ENCODE peak calls at places on chromosomes 12 and 14, in five cellular contexts. G is K562, R is HepG2, U is SK-N-SH, H is GM12878. Q is an unnamed sample.

GRCh38 chr14:34344318-34344717 is 117.7 kb downstream of the SPTSSA start:
- DNase-seq in G (no peak), R (no peak), U (no peak), H (no peak), Q (no peak)

GRCh38 chr12:68236421-68237059 is 10.9 kb upstream of the IL26 start:
- DNase-seq in G (peak; percentile 49), R (peak; percentile 27), U (no peak), H (peak; percentile 40), Q (no peak)

GRCh38 chr14:39376671-39377403 is 55.4 kb downstream of the FBXO33 start:
- DNase-seq in G (no peak), R (peak; percentile 48), U (no peak), H (no peak), Q (peak; percentile 40)

GRCh38 chr14:22822619-22823551 is 6.8 kb upstream of the MRPL52 start:
- DNase-seq in G (peak; percentile 83), R (peak; percentile 78), U (peak; percentile 91), H (no peak), Q (peak; percentile 86)

GRCh38 chr14:23712287-23712686 is 76.1 kb downstream of the DHRS2 start:
- DNase-seq in G (no peak), R (no peak), U (no peak), H (no peak), Q (no peak)

GRCh38 chr14:21057803-21058675 is at the start of gene RNASE8:
- DNase-seq in G (no peak), R (no peak), U (no peak), H (no peak), Q (peak; percentile 35)

GRCh38 chr12:50283924-50284236 is 560 bp upstream of the LIMA1 start:
- DNase-seq in G (peak; percentile 15), R (no peak), U (no peak), H (peak; percentile 4), Q (no peak)

GRCh38 chr12:39227218-39227617 is 215.7 kb downstream of the KIF21A start:
- DNase-seq in G (no peak), R (no peak), U (no peak), H (no peak), Q (no peak)

GRCh38 chr12:6866163-6866919 is 990 bp upstream of the TPI1 start:
- DNase-seq in G (peak; percentile 61), R (no peak), U (no peak), H (no peak), Q (no peak)

GRCh38 chr12:99250091-99250490 is 397.5 kb upstream of the GARIN6 start:
- DNase-seq in G (no peak), R (no peak), U (no peak), H (no peak), Q (no peak)

GRCh38 chr12:119705182-119705581 is 37.2 kb downstream of the PRKAB1 start:
- DNase-seq in G (no peak), R (no peak), U (peak; percentile 54), H (no peak), Q (no peak)

GRCh38 chr14:75427482-75428229 is at the start of gene JDP2:
- DNase-seq in G (peak; percentile 54), R (peak; percentile 60), U (peak; percentile 93), H (no peak), Q (peak; percentile 76)

GRCh38 chr12:88237954-88238353 is 95.8 kb downstream of the TMTC3 start:
- DNase-seq in G (no peak), R (no peak), U (no peak), H (peak; percentile 7), Q (peak; percentile 84)

GRCh38 chr12:13038491-13039161 is 5.6 kb upstream of the FAM234B start:
- DNase-seq in G (no peak), R (no peak), U (no peak), H (no peak), Q (peak; percentile 86)

GRCh38 chr12:119678459-119678858 is 10.5 kb downstream of the PRKAB1 start:
- DNase-seq in G (no peak), R (no peak), U (no peak), H (no peak), Q (no peak)

GRCh38 chr14:34629344-34629656 is 648 bp downstream of the SNX6 start:
- DNase-seq in G (no peak), R (no peak), U (no peak), H (no peak), Q (no peak)

GRCh38 chr12:126558810-126559209 is 1493.6 kb downstream of the AACS start:
- DNase-seq in G (no peak), R (no peak), U (no peak), H (no peak), Q (no peak)

GRCh38 chr12:119644930-119645329 is 23.0 kb upstream of the PRKAB1 start:
- DNase-seq in G (no peak), R (no peak), U (no peak), H (no peak), Q (no peak)

GRCh38 chr14:61891810-61892209 is 129.6 kb downstream of the SNAPC1 start:
- DNase-seq in G (no peak), R (no peak), U (no peak), H (no peak), Q (no peak)

GRCh38 chr14:54567634-54568561 is 970 bp downstream of the SAMD4A start:
- DNase-seq in G (peak; percentile 29), R (peak; percentile 14), U (peak; percentile 78), H (no peak), Q (no peak)

GRCh38 chr14:73252491-73253322 is 15.4 kb downstream of the PAPLN start:
- DNase-seq in G (no peak), R (no peak), U (no peak), H (no peak), Q (no peak)

GRCh38 chr12:66279127-66279712 is 23.1 kb upstream of the HELB start:
- DNase-seq in G (peak; percentile 16), R (peak; percentile 27), U (peak; percentile 15), H (no peak), Q (peak; percentile 22)

GRCh38 chr12:65875635-65876034 is 51.4 kb downstream of the HMGA2 start:
- DNase-seq in G (no peak), R (no peak), U (no peak), H (no peak), Q (peak; percentile 69)

GRCh38 chr12:4434299-4434698 is 11.3 kb downstream of the FGF6 start:
- DNase-seq in G (no peak), R (no peak), U (no peak), H (no peak), Q (no peak)

GRCh38 chr14:65361920-65362319 is 50.6 kb upstream of the FUT8 start:
- DNase-seq in G (no peak), R (no peak), U (no peak), H (no peak), Q (peak; percentile 90)

GRCh38 chr12:110316861-110317260 is 35.8 kb downstream of the ATP2A2 start:
- DNase-seq in G (no peak), R (no peak), U (no peak), H (no peak), Q (peak; percentile 91)

DNA sequence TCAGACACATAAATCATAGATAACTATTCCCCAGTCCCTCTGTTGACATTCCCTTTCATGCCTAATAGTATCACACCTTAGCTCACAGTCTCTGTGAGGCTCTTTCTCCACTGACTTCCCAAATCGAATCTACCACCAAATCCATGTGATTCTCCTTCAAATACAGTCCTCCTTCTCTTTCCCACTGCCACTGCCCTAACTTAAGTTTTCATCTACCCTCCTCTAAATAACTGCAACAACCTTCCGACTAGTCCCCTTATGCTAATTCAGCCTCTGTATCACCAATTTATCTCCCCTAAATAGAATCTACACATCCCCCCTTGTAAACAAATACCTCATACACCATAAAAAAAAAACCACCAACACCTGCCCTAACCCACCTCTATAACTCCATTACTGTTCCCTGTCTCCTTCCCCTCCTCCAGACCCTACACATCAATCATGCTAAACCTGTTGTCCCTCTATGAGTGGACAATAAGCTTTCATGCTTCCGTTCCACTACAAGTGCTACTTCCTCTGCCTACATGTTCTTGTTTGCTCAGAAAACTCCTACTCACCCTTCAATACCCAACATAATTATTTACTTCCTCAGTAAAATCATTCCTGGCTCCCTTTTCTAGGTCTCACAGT is 39.0 kb downstream of the SLC25A21 start:
- DNase-seq in G (no peak), R (no peak), U (no peak), H (no peak), Q (no peak)
- TF ChIP-seq MXI1 in G (no peak), R (no peak), U (no peak), H (no peak), Q (no peak)

DNA sequence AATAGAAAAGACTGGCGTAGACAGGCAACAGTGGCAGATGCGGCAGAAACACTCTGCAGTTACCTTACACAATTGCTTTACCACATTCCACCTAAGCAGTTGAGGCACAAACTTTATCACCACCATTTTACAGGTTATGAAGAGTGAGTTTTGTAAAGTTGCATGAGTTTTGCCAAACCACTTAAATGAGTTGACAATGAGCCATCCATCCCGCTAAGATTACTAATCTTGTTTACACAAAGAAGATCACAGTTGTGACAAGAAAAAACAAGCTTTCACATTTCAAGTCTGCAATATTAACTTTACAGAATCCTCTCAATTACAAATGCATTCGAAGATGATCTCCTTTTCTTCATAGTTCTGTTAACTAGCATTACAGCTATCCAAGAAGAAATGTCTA is 1.8 kb downstream of the TMCC3 start:
- DNase-seq in G (no peak), R (no peak), U (no peak), H (no peak), Q (no peak)
- TF ChIP-seq MXI1 in G (no peak), R (no peak), U (no peak), H (no peak), Q (no peak)

GRCh38 chr14:99265571-99265970 is 6.4 kb downstream of the BCL11B start:
- DNase-seq in G (no peak), R (no peak), U (no peak), H (no peak), Q (no peak)

GRCh38 chr14:99266181-99267178 is 5.5 kb downstream of the BCL11B start:
- DNase-seq in G (peak; percentile 58), R (peak; percentile 24), U (peak; percentile 82), H (no peak), Q (peak; percentile 53)

GRCh38 chr14:99268776-99269510 is 3.1 kb downstream of the BCL11B start:
- DNase-seq in G (no peak), R (no peak), U (no peak), H (no peak), Q (no peak)

GRCh38 chr14:99270491-99271287 is 1.3 kb downstream of the BCL11B start:
- DNase-seq in G (no peak), R (no peak), U (peak; percentile 54), H (no peak), Q (no peak)

DNA sequence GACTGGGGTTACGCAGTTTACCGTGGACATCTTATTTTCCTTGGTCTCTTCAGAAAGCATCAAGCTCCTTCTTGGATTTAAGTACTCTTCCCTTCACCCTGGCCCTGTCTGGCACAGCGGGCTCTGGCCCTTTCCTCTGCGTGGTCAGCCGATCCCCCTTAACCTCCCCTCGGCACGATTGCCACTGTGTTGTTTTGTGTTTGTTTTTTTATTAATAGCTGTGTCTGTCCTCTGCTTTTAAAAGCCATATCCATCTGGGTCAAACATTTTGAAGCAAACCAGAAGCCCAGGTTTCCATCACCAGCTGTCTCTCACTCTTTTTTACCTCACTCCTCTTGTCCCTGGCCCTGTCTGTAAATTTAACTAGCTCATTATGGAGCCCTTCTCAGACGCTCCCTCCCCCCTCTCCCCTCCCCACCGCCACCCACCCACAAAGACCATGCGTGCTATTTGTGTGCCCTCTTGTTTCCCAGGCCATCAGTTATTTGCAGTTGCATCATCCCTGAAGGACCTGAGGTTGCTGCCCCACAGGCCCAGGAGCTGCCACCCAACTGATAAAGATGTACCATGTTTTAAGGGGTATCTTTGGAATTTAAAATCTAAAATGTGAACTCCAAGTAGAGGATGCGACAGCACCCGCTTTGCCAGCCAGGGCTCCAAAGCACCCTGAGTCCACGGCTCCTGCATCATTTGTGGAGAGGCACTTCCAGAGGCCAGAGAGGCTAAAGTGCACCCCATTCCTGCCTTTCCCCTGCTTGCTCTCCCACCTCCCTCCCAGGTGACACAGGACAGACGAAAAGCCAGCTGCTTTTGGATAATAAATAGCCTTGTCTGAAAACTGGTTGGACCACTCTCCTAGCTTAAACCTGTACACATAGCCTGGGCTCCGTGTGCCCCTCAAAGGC is 3.9 kb downstream of the BCL11B start:
- DNase-seq in G (no peak), R (no peak), U (no peak), H (no peak), Q (no peak)
- TF ChIP-seq MXI1 in G (no peak), R (no peak), U (no peak), H (no peak), Q (no peak)

GRCh38 chr14:93716410-93717221 is 71.7 kb downstream of the PRIMA1 start:
- DNase-seq in G (no peak), R (no peak), U (peak; percentile 31), H (no peak), Q (no peak)
- TF ChIP-seq MXI1 in G (no peak), R (no peak), U (no peak), H (no peak), Q (no peak)